ENCODE peak calls at places on chromosomes 7 and 10, in seven cellular contexts. I is body of pancreas, P is SK-N-DZ, D is caudate nucleus, S is bronchial epithelial cell, A is NCI-H345, F is D341Med. T is an unnamed sample.

GRCh38 chr10:122515588-122516231 is 44.8 kb upstream of the DMBT1 start:
- DNase-seq in I (no peak), P (no peak), D (no peak), S (peak), A (no peak), F (no peak), T (no peak)

GRCh38 chr7:90655566-90655965 is 59.4 kb downstream of the CDK14 start:
- DNase-seq in I (no peak), P (no peak), D (no peak), S (peak), A (no peak), F (no peak), T (no peak)

GRCh38 chr7:29853775-29854174 is 47.5 kb downstream of the WIPF3 start:
- DNase-seq in I (no peak), P (peak), D (no peak), S (no peak), A (no peak), F (no peak), T (no peak)

GRCh38 chr7:98133181-98133580 is 26.5 kb downstream of the LMTK2 start:
- DNase-seq in I (peak), P (no peak), D (no peak), S (peak), A (no peak), F (no peak), T (no peak)

GRCh38 chr7:33853361-33854062 is 51.8 kb upstream of the BMPER start:
- DNase-seq in I (no peak), P (no peak), D (no peak), S (no peak), A (no peak), F (no peak), T (no peak)

GRCh38 chr7:149732611-149733010 is 40.8 kb downstream of the ZNF467 start:
- DNase-seq in I (no peak), P (no peak), D (no peak), S (no peak), A (no peak), F (no peak), T (no peak)

GRCh38 chr10:85604884-85605283 is 761.7 kb downstream of the GRID1 start:
- DNase-seq in I (no peak), P (no peak), D (no peak), S (no peak), A (no peak), F (no peak), T (no peak)

GRCh38 chr10:99983280-99983988 is 26.3 kb downstream of the DNMBP start:
- DNase-seq in I (peak), P (peak), D (no peak), S (peak), A (no peak), F (no peak), T (peak)

GRCh38 chr10:46559231-46559671 is 2.8 kb upstream of the GPRIN2 start:
- DNase-seq in I (no peak), P (no peak), D (no peak), S (no peak), A (no peak), F (no peak), T (no peak)

GRCh38 chr10:112330607-112331160 is 43.2 kb upstream of the ACSL5 start:
- DNase-seq in I (peak), P (no peak), D (no peak), S (no peak), A (no peak), F (no peak), T (no peak)

GRCh38 chr10:82742901-82743300 is 867.9 kb downstream of the NRG3 start:
- DNase-seq in I (no peak), P (no peak), D (no peak), S (no peak), A (no peak), F (no peak), T (no peak)

GRCh38 chr10:32147730-32148129 is 91.5 kb upstream of the KIF5B start:
- DNase-seq in I (no peak), P (no peak), D (no peak), S (no peak), A (no peak), F (no peak), T (no peak)

GRCh38 chr10:63744060-63744941 is 223.1 kb downstream of the REEP3 start:
- DNase-seq in I (no peak), P (no peak), D (no peak), S (no peak), A (no peak), F (no peak), T (no peak)

GRCh38 chr10:125782055-125782454 is 6.4 kb upstream of the MMP21 start:
- DNase-seq in I (no peak), P (no peak), D (no peak), S (no peak), A (no peak), F (no peak), T (no peak)

GRCh38 chr7:143126146-143126545 is 5.7 kb upstream of the PIP start:
- DNase-seq in I (no peak), P (no peak), D (no peak), S (peak), A (no peak), F (no peak), T (no peak)

GRCh38 chr7:50632561-50633413 is 67.6 kb upstream of the DDC start:
- DNase-seq in I (peak), P (peak), D (no peak), S (peak), A (peak), F (peak), T (peak)

GRCh38 chr10:66654861-66655260 is 271.0 kb upstream of the LRRTM3 start:
- DNase-seq in I (no peak), P (no peak), D (no peak), S (no peak), A (no peak), F (no peak), T (no peak)

GRCh38 chr7:25314729-25315267 is 86.5 kb upstream of the NPVF start:
- DNase-seq in I (peak), P (no peak), D (no peak), S (peak), A (no peak), F (no peak), T (no peak)